ENCODE peak calls at places on chromosomes 7 and 10, in seven cellular contexts. J is stomach; T is CD8-positive, alpha-beta T cell; V is prostate gland; Y is left ventricle myocardium inferior; N is neural progenitor cell; S is tibial artery. B is an unnamed sample.

GRCh38 chr10:114026189-114027040 is 17.3 kb upstream of the ADRB1 start:
- DNase-seq in S (no peak), Y (no peak), N (no peak), J (no peak), V (no peak), T (no peak), B (peak; percentile 59)

GRCh38 chr7:115047968-115048720 is 126.2 kb downstream of the MDFIC start:
- DNase-seq in Y (no peak), V (no peak), J (no peak), S (no peak), T (no peak), N (no peak), B (no peak)

GRCh38 chr7:31664890-31665289 is 22.1 kb upstream of the PPP1R17 start:
- DNase-seq in Y (no peak), V (no peak), S (no peak), J (no peak), N (no peak), T (no peak), B (no peak)

GRCh38 chr7:93693796-93694195 is 119.3 kb upstream of the CALCR start:
- DNase-seq in Y (no peak), T (no peak), S (no peak), V (no peak), J (no peak), N (no peak), B (no peak)

GRCh38 chr7:47941136-47941844 is 7.0 kb downstream of the PKD1L1 start:
- DNase-seq in N (no peak), J (no peak), S (peak; percentile 62), Y (no peak), T (no peak), V (no peak), B (no peak)

GRCh38 chr7:143282124-143282523 is 2.6 kb upstream of the TMEM139 start:
- DNase-seq in Y (no peak), S (no peak), N (no peak), J (no peak), T (no peak), V (no peak), B (no peak)

GRCh38 chr7:96962221-96962620 is 43.1 kb upstream of the DLX6 start:
- DNase-seq in T (no peak), J (no peak), Y (no peak), S (peak; percentile 44), V (no peak), N (no peak), B (no peak)

GRCh38 chr10:74027702-74028101 is 29.8 kb downstream of the VCL start:
- DNase-seq in Y (no peak), J (no peak), N (no peak), S (no peak), V (no peak), T (no peak), B (no peak)

GRCh38 chr10:7593068-7593467 is 73.7 kb downstream of the ITIH5 start:
- DNase-seq in Y (peak; percentile 63), J (no peak), T (no peak), V (peak; percentile 18), S (peak; percentile 32), N (no peak), B (no peak)

GRCh38 chr7:133230591-133231194 is 22.2 kb upstream of the EXOC4 start:
- DNase-seq in T (no peak), Y (no peak), J (peak; percentile 64), V (peak; percentile 24), S (peak; percentile 43), N (peak; percentile 62), B (no peak)

GRCh38 chr10:48237225-48237855 is 37.2 kb downstream of the FRMPD2 start:
- DNase-seq in V (no peak), J (no peak), Y (no peak), S (no peak), N (no peak), T (no peak), B (no peak)

GRCh38 chr7:121328508-121329459 is at the start of gene WNT16:
- DNase-seq in J (no peak), V (no peak), T (no peak), N (peak; percentile 74), Y (no peak), S (no peak), B (peak; percentile 39)

GRCh38 chr7:155198901-155199845 is 98.5 kb upstream of the INSIG1 start:
- DNase-seq in Y (no peak), T (no peak), S (no peak), V (no peak), J (no peak), N (no peak), B (no peak)
- H3K27me3 ChIP-seq in Y (peaks cover 23% of the 10 kb centered on the region), T (no peaks in the 10 kb centered on the region), S (peaks cover 18% of the 10 kb centered on the region), V (no peaks in the 10 kb centered on the region), J (no peaks in the 10 kb centered on the region), N (no peaks in the 10 kb centered on the region), B (peaks cover 5% of the 10 kb centered on the region)

GRCh38 chr10:91097313-91097712 is 123.2 kb upstream of the PCGF5 start:
- DNase-seq in V (no peak), N (no peak), S (no peak), Y (no peak), T (no peak), J (no peak), B (no peak)

GRCh38 chr10:91090761-91091529 is 129.5 kb upstream of the PCGF5 start:
- DNase-seq in Y (no peak), T (no peak), N (no peak), J (no peak), S (no peak), V (no peak), B (no peak)

GRCh38 chr10:91088300-91089140 is 131.9 kb upstream of the PCGF5 start:
- DNase-seq in S (no peak), J (no peak), Y (no peak), V (no peak), N (no peak), T (no peak), B (no peak)

GRCh38 chr10:91096263-91096662 is 124.2 kb upstream of the PCGF5 start:
- DNase-seq in S (no peak), T (no peak), V (no peak), J (no peak), N (no peak), Y (no peak), B (no peak)

GRCh38 chr10:91091780-91092179 is 128.7 kb upstream of the PCGF5 start:
- DNase-seq in J (no peak), V (no peak), S (no peak), N (no peak), T (no peak), Y (no peak), B (no peak)
- H3K27me3 ChIP-seq in J (no peaks in the 10 kb centered on the region), V (no peaks in the 10 kb centered on the region), S (no peaks in the 10 kb centered on the region), N (no peaks in the 10 kb centered on the region), T (no peaks in the 10 kb centered on the region), Y (no peaks in the 10 kb centered on the region), B (no peaks in the 10 kb centered on the region)

GRCh38 chr10:43225004-43225786 is 41.7 kb downstream of the RASGEF1A start:
- DNase-seq in S (peak; percentile 11), T (no peak), N (no peak), Y (no peak), J (no peak), V (no peak), B (no peak)
- H3K27me3 ChIP-seq in S (peaks cover 53% of the 10 kb centered on the region), T (no peaks in the 10 kb centered on the region), N (peaks cover 37% of the 10 kb centered on the region), Y (peaks cover 54% of the 10 kb centered on the region), J (peaks cover 15% of the 10 kb centered on the region), V (no peaks in the 10 kb centered on the region), B (peaks cover 22% of the 10 kb centered on the region)

DNA sequence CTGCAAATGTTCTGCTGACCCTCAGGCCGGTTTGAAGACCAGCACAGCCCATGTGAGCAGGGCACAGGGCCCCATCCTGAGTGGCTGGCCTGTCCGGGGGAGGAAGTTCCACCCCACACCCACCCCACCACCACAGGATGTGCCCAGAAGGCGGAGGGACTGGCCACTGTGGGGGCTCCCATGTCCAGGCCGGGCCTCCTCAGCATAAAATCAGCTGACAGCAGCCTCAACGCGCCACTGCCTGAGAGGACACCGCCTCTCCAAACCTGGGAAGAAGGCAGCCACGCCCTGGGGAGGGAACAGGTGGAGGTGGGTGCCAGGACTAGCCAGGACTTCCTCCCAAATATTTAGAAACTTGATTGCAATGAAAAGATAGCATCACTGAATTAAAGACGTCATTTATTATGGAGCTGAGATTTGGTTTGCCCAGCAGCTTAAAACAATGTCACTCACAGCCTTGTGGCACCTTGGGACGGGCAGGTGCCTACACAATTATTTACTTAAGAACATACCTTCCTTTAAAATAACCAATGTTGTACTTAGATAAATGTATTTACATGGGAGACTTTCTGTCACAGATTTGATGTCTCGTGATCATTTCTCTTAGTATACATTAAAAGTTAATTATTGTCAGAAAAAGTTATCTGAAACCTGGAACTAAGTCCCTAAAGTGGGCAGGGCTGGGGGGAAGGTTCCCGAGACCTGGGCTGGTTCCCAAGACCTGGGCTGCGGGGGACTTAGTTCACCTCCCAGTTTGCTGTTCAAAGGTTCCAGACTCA is 27.3 kb upstream of the FAM20C start:
- DNase-seq in Y (no peak), T (no peak), J (peak; percentile 82), S (no peak), V (peak; percentile 43), N (no peak), B (peak; percentile 38)
- H3K27me3 ChIP-seq in Y (peaks cover 36% of the 10 kb centered on the region), T (no peaks in the 10 kb centered on the region), J (no peaks in the 10 kb centered on the region), S (peaks cover 51% of the 10 kb centered on the region), V (no peaks in the 10 kb centered on the region), N (no peaks in the 10 kb centered on the region), B (no peaks in the 10 kb centered on the region)